ENCODE peak calls at places on chromosomes 5 and 9, in eight cellular contexts. B is HL-60, W is hepatocyte, T is heart right ventricle, P is cardiac fibroblast, V is Panc1, D is aorta, A is skeletal muscle cell. L is an unnamed sample.
A peak's percentile ranks its signal among the peaks of the same experiment; 100 is the strongest.

GRCh38 chr9:74218374-74219063 is 278.6 kb upstream of the RORB start:
- DNase-seq in B (no peak), W (no peak), T (no peak), P (no peak), V (no peak), D (no peak), A (no peak), L (no peak)

GRCh38 chr5:73378070-73378469 is 70.5 kb downstream of the FOXD1 start:
- DNase-seq in B (no peak), W (no peak), T (no peak), P (no peak), V (no peak), D (no peak), A (no peak), L (peak; percentile 76)

GRCh38 chr5:52787600-52788504 is at the start of the genes ITGA1 and PELO:
- DNase-seq in B (peak; percentile 22), W (peak; percentile 81), T (peak; percentile 77), P (peak; percentile 88), V (no peak), D (peak; percentile 88), A (peak; percentile 49), L (peak; percentile 94)

GRCh38 chr5:98424681-98425454 is 348.6 kb upstream of the RGMB start:
- DNase-seq in B (no peak), W (no peak), T (peak; percentile 16), P (no peak), V (no peak), D (no peak), A (peak; percentile 49), L (peak; percentile 35)

GRCh38 chr9:134358026-134358967 is 32.0 kb downstream of the RXRA start:
- DNase-seq in B (peak; percentile 61), W (no peak), T (peak; percentile 63), P (peak; percentile 59), V (no peak), D (peak; percentile 74), A (no peak), L (peak; percentile 46)

GRCh38 chr5:3517331-3517730 is 78.3 kb upstream of the IRX1 start:
- DNase-seq in B (no peak), W (no peak), T (no peak), P (no peak), V (no peak), D (no peak), A (no peak), L (no peak)

GRCh38 chr5:32330126-32330971 is 17.6 kb upstream of the MTMR12 start:
- DNase-seq in B (no peak), W (no peak), T (no peak), P (no peak), V (no peak), D (no peak), A (no peak), L (no peak)

GRCh38 chr9:128669786-128670185 is 13.1 kb upstream of the DYNC2I2 start:
- DNase-seq in B (no peak), W (no peak), T (no peak), P (no peak), V (no peak), D (no peak), A (no peak), L (no peak)

GRCh38 chr5:20500501-20500900 is 512.5 kb upstream of the CDH18 start:
- DNase-seq in B (no peak), W (no peak), T (no peak), P (no peak), V (no peak), D (no peak), A (no peak), L (no peak)

GRCh38 chr5:170251462-170251861 is 18.7 kb downstream of the C5orf58 start:
- DNase-seq in B (no peak), W (no peak), T (no peak), P (no peak), V (no peak), D (no peak), A (no peak), L (no peak)

GRCh38 chr9:4097991-4098390 is 201.9 kb downstream of the GLIS3 start:
- DNase-seq in B (no peak), W (no peak), T (no peak), P (peak; percentile 40), V (no peak), D (no peak), A (no peak), L (peak; percentile 71)

GRCh38 chr5:176542135-176542595 is 5.0 kb upstream of the RNF44 start:
- DNase-seq in B (peak; percentile 70), W (no peak), T (no peak), P (no peak), V (no peak), D (no peak), A (no peak), L (no peak)

DNA sequence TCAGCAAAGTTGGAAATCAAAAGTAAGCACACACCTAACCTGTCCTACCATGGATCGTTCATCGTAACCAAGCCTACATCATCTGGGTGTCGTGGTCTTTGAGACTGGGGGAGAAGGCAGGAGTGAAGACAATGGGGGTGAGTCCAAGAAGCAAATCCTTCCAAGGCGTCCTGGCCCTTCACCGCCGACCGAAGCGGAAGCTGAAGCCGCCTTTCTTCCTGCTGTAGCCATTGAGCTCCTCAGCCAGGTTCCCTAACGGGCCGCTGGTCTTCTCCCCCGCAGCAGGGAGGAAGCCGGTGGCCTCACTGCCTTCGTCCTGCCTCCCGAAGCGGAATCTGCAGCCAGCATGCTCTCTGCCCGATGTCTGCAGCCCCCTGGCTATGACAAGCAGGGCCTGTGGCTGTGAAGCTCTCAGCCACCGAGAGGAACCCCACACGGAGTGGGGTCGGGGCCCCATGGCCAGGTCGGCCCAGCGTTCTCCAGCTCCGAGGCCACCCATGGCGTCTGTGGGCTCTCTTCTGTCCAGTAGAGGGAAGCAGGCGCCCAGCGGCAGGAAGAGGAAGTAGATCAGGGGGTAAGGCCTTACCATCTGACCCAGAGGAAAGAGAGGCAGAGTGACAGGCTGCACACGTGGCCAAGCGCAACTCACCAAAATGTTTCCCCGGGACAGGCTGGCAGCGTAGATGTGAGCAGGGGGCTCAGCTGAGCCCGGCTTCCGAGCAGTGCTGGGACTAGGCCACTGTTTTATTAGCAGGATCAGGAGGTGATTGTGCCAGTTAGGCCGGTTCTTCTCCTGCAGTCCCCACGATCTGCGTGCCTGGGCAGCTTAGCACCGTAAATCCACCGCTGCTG is 3.1 kb downstream of the QRFP start:
- DNase-seq in B (peak; percentile 93), W (no peak), T (peak; percentile 51), P (no peak), V (no peak), D (peak; percentile 85), A (no peak), L (no peak)
- H3K4me3 ChIP-seq in B (peak overlapping the region; percentile 33), W (no peak overlapping the region), T (peak overlapping the region; percentile 33), P (no peak overlapping the region), V (no peak overlapping the region), D (no peak overlapping the region), A (no peak overlapping the region), L (no peak overlapping the region)

GRCh38 chr5:174916227-174916626 is 191.8 kb downstream of the MSX2 start:
- DNase-seq in B (no peak), W (no peak), T (no peak), P (no peak), V (no peak), D (no peak), A (no peak), L (no peak)

DNA sequence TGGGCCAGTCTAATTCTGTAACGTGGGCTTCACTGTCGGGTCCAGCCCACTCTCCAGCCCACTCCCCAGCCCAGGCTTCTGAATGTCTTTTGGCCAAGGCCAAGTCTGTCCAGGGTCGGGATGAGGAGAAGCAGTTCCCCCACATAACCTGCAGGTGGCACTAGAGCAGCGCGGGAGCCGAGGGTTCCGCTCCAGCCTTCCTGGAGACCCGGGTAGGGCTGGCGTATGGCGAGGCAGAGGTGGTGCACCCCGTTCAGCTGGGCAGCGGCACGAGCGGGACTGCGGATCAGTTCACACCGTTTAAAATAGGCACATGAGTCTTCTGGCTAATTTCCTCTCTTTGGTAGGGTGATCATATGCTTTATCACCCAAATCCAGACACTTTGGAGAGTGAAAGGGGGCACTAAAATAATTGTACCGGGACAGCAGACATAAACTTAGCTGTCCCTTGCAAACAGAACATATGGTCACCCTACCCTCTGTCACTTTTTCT is 185.9 kb downstream of the MSX2 start:
- DNase-seq in B (peak; percentile 64), W (peak; percentile 82), T (peak; percentile 57), P (peak; percentile 60), V (peak; percentile 52), D (peak; percentile 68), A (no peak), L (peak; percentile 32)
- H3K4me3 ChIP-seq in B (no peak overlapping the region), W (no peak overlapping the region), T (no peak overlapping the region), P (no peak overlapping the region), V (no peak overlapping the region), D (no peak overlapping the region), A (no peak overlapping the region), L (no peak overlapping the region)

DNA sequence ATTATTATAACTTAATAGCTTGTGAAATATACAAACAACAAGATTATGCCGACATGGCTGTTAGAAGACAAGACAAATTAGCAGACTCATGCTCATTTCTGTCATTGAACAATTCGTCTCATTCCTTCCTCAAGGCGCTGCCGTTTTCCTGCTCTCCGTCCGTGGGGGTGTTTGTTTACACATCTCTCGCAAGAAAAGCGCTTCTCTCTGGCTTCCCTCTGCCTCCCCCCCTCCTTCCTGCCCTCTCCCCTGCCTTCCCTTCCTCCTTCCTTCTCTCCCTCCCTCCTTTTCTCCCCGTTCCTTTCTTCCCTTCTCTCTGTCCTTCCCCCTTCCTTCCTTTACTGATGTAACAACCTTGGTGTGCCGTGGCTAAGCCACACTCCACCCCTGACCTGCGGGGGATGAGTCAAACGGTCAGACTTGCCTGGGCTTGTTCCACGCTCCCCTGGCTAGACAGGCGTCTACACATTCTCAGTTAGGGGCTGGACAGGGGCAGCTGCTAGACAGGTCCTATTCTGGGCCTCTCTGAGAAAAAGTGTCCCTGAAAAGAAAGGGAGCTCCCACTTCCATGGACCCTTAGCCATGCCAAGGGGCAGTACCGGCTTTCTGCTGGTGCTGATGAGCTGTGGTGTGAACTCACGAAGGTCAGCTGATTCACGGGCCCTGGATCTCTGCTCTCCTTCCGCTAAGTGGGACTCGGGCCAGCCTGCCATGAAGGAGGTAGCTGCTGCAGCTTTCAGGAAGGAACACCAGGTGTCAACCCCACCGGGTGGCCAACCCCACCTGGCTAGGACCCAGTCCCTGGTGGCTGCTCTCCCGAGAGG is 32.0 kb upstream of the SPTLC1 start:
- DNase-seq in B (peak; percentile 39), W (peak; percentile 69), T (peak; percentile 46), P (peak; percentile 84), V (no peak), D (peak; percentile 79), A (peak; percentile 81), L (peak; percentile 95)
- H3K4me3 ChIP-seq in B (peak overlapping the region; percentile 13), W (no peak overlapping the region), T (peak overlapping the region; percentile 11), P (peak overlapping the region; percentile 14), V (no peak overlapping the region), D (no peak overlapping the region), A (no peak overlapping the region), L (peak overlapping the region; percentile 9)

GRCh38 chr5:1001406-1002270 is 7.0 kb upstream of the NKD2 start:
- DNase-seq in B (no peak), W (no peak), T (no peak), P (no peak), V (no peak), D (peak; percentile 24), A (no peak), L (no peak)
- H3K4me3 ChIP-seq in B (no peak overlapping the region), W (no peak overlapping the region), T (no peak overlapping the region), P (no peak overlapping the region), V (no peak overlapping the region), D (no peak overlapping the region), A (no peak overlapping the region), L (no peak overlapping the region)

DNA sequence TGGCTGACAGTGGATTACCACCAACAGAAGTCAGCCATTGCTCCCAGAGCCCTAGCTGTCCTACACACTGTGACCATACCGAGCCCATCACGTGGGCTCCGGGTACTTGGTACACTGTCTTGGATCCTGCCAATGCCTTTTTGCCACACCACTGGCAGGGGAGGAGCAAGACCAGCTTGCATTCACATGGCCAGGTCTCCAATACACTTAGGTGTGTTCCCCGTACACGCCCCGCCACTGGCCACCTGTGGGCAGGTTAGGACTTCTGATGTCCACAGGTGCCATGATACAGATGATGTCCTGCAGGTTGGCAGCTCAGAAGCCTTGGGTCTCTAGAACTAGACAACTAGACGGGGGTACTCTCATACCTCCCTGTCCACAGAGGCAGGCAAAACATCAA is 5.4 kb upstream of the DIPK1B start:
- DNase-seq in B (no peak), W (no peak), T (no peak), P (no peak), V (no peak), D (no peak), A (no peak), L (no peak)
- H3K4me3 ChIP-seq in B (no peak overlapping the region), W (no peak overlapping the region), T (no peak overlapping the region), P (no peak overlapping the region), V (no peak overlapping the region), D (no peak overlapping the region), A (no peak overlapping the region), L (no peak overlapping the region)

L was measured in fibroblast of villous mesenchyme.